ENCODE peak calls at places on chromosome 17, in four cellular contexts. W is HepG2, Y is Panc1, N is HCT116. H is an unnamed sample.

GRCh38 chr17:30558313-30559195 is 81.3 kb downstream of the GOSR1 start:
- DNase-seq in N (no peak), W (no peak), Y (no peak), H (no peak)

GRCh38 chr17:14304876-14305636 is 4.2 kb downstream of the HS3ST3B1 start:
- DNase-seq in Y (no peak), N (no peak), W (peak; percentile 62), H (no peak)

GRCh38 chr17:74862108-74862901 is 2.6 kb upstream of the GRIN2C start:
- DNase-seq in Y (no peak), N (no peak), W (peak; percentile 59), H (peak; percentile 65)

GRCh38 chr17:81491761-81492160 is 20.8 kb downstream of the ACTG1 start:
- DNase-seq in Y (no peak), W (no peak), N (no peak), H (no peak)

GRCh38 chr17:73215414-73215813 is 22.6 kb downstream of the COG1 start:
- DNase-seq in W (no peak), N (no peak), Y (no peak), H (no peak)

GRCh38 chr17:15000661-15001060 is 264.5 kb downstream of the PMP22 start:
- DNase-seq in W (no peak), N (no peak), Y (no peak), H (no peak)

GRCh38 chr17:35161281-35161761 is 13.7 kb downstream of the UNC45B start:
- DNase-seq in N (no peak), Y (no peak), W (no peak), H (no peak)

GRCh38 chr17:33874617-33875060 is 380.4 kb upstream of the CCL2 start:
- DNase-seq in Y (no peak), W (no peak), N (no peak), H (peak; percentile 82)

GRCh38 chr17:45428050-45428953 is 4.4 kb downstream of the ARHGAP27 start:
- DNase-seq in N (peak; percentile 57), Y (no peak), W (peak; percentile 67), H (peak; percentile 80)

GRCh38 chr17:63442549-63443035 is 3.5 kb downstream of the CYB561 start:
- DNase-seq in W (no peak), N (no peak), Y (no peak), H (peak; percentile 66)

GRCh38 chr17:15378243-15378642 is 36.8 kb upstream of the TEKT3 start:
- DNase-seq in Y (no peak), N (no peak), W (no peak), H (no peak)

GRCh38 chr17:64331946-64332493 is 58.6 kb downstream of the PECAM1 start:
- DNase-seq in W (peak; percentile 75), N (no peak), Y (no peak), H (peak; percentile 76)

GRCh38 chr17:61200349-61200735 is 199.3 kb upstream of the TBX2 start:
- DNase-seq in N (no peak), W (no peak), Y (no peak), H (no peak)

GRCh38 chr17:34154916-34155730 is 100.0 kb upstream of the CCL2 start:
- DNase-seq in Y (no peak), N (no peak), W (no peak), H (no peak)

GRCh38 chr17:59764292-59764741 is 56.9 kb downstream of the VMP1 start:
- DNase-seq in Y (no peak), W (no peak), N (no peak), H (no peak)

GRCh38 chr17:81379523-81379942 is 15.7 kb upstream of the BAHCC1 start:
- DNase-seq in Y (no peak), N (peak; percentile 81), W (no peak), H (peak; percentile 59)

GRCh38 chr17:82065193-82065637 is 389 bp downstream of the DUS1L start:
- DNase-seq in N (no peak), W (no peak), Y (no peak), H (no peak)

GRCh38 chr17:76493505-76494167 is 7.6 kb downstream of the RHBDF2 start:
- DNase-seq in W (no peak), Y (no peak), N (no peak), H (no peak)

GRCh38 chr17:42908872-42909700 is 8.5 kb downstream of the G6PC1 start:
- DNase-seq in N (no peak), W (no peak), Y (no peak), H (no peak)

GRCh38 chr17:68849673-68850260 is 105.4 kb downstream of the ABCA8 start:
- DNase-seq in N (no peak), Y (no peak), W (no peak), H (no peak)

GRCh38 chr17:44854201-44854600 is 6.5 kb downstream of the HIGD1B start:
- DNase-seq in N (no peak), W (no peak), Y (no peak), H (no peak)

GRCh38 chr17:62714016-62714777 is 86.7 kb downstream of the MRC2 start:
- DNase-seq in N (no peak), W (no peak), Y (no peak), H (no peak)

GRCh38 chr17:44378171-44378705 is 11.2 kb downstream of the ITGA2B start:
- DNase-seq in N (no peak), W (no peak), Y (no peak), H (no peak)

GRCh38 chr17:53032861-53033271 is 789.9 kb upstream of the KIF2B start:
- DNase-seq in W (peak; percentile 71), Y (no peak), N (peak; percentile 4), H (peak; percentile 9)

GRCh38 chr17:13888043-13888442 is 181.3 kb upstream of the COX10 start:
- DNase-seq in N (no peak), W (no peak), Y (no peak), H (peak; percentile 3)

GRCh38 chr17:38328620-38329019 is 15.1 kb downstream of the GPR179 start:
- DNase-seq in W (no peak), Y (no peak), N (no peak), H (no peak)

GRCh38 chr17:67891481-67892119 is 66.3 kb downstream of the BPTF start:
- DNase-seq in W (no peak), N (peak; percentile 6), Y (no peak), H (peak; percentile 25)

GRCh38 chr17:77003699-77004098 is 135.5 kb downstream of the MGAT5B start:
- DNase-seq in N (no peak), W (no peak), Y (no peak), H (no peak)

GRCh38 chr17:30380106-30380420 is 1.3 kb downstream of the CPD start:
- DNase-seq in N (no peak), W (no peak), Y (no peak), H (no peak)

GRCh38 chr17:71438631-71439146 is 682.1 kb upstream of the SOX9 start:
- DNase-seq in N (peak; percentile 90), Y (peak; percentile 95), W (peak; percentile 25), H (no peak)

GRCh38 chr17:30378191-30378796 is 433 bp upstream of the CPD start:
- DNase-seq in N (no peak), W (no peak), Y (no peak), H (peak; percentile 45)

GRCh38 chr17:9729735-9730420 is 61.5 kb downstream of the DHRS7C start:
- DNase-seq in N (no peak), W (no peak), Y (no peak), H (no peak)

DNA sequence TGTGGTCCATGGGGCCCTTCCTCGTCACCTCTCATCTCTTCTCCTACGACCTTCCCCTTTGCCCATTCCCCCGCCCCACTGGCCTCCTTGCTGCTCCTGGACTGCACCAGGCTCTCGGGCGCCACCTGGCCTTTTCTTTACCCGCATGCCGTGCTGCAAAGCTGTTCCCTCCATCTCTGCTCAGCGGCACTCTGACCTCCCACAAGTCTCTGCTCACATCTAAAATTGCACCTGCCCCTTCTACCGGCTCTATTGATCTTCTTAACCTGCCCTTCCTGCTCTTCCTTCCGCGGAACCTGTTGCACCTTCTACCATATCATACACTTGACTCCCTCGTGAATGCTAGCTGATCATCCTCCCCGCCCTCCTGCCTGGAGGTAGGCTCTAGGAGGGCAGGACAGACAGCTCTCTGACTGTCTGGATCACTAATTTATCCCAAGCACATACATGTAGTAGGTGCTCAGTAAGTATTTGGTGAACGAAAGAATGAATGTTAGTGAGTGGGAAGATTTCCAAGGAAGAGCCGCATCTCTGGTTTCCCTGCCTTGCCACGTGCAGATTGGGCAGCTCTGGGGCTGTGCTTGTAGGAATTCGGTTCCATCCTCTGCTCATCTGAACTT is 17.3 kb downstream of the DNAH17 start:
- DNase-seq in W (no peak), N (peak; percentile 57), Y (no peak), H (peak; percentile 62)
- TF ChIP-seq REST in W (no peak), N (no peak), Y (no peak), H (no peak)

GRCh38 chr17:78722101-78722761 is 59.8 kb downstream of the CYTH1 start:
- DNase-seq in Y (no peak), N (no peak), W (no peak), H (no peak)
- TF ChIP-seq TCF7L2 in Y (no peak), N (no peak), W (no peak), H (no peak)

DNA sequence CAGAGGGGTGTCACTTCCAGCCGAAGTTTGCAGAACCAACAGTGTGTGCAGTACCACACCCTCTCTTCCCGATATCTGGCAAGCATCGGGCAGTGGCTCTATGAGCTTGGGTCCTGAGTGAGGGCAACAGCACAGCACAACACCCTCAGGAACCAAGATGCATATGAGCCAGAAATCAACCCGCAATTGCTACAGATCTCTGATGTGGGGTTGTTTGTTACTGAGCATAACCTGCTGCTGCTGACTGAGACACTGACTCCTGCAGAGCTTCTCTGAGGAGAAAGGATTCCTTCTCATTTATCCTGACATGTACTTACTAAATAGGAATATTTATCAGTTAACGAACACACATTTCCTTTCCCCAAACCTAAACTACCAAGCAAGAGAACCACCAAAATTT is 218.3 kb downstream of the RBFOX3 start:
- DNase-seq in W (no peak), Y (no peak), N (no peak), H (no peak)
- TF ChIP-seq REST in W (no peak), Y (no peak), N (no peak), H (no peak)

GRCh38 chr17:29251969-29252866 is 5.6 kb downstream of the CRYBA1 start:
- DNase-seq in Y (no peak), N (no peak), W (no peak), H (peak; percentile 38)
- TF ChIP-seq TCF7L2 in Y (no peak), N (no peak), W (no peak), H (no peak)

DNA sequence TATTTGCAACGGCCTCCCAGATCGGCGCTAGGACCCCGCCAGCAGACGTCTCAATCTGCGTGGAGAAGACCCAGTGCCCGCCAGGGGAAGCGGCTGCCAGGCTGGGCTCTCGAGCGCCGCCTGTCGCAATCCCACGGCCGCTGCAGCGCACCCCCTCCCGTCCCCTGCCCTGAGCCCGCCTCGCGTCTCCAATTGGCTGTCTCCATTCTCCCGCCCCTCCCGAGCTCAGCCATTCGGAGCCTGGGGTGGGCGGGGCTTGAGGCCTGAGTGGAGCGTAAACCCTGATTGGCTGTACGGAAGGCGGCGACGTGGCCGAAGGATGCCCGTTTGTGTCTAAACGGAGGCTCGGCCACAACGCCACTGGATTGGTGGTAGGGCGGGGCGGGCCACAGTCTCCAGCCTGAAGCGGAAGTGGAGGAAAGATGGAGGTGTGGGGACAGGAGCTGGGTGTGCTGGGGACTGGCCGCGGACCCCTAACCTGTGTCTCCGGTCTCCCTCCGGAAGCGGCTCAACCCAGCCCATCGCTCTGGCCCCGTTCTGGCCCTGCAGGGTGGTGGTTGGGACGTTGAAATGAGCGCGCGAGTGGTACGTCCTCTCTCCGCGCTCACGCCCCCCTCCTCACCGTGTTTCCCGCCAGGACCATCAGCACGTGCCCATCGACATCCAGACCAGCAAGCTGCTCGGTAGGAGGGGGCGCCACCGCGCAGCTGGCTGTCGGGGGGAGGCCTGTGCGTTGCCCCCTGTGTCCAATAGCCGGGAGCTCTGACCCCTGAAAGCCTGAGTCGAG is at the start of gene CDK5RAP3:
- DNase-seq in N (peak; percentile 100), W (peak; percentile 99), Y (peak; percentile 90), H (peak; percentile 98)
- TF ChIP-seq REST in N (no peak), W (peak; percentile 32), Y (peak; percentile 5), H (no peak)

H was measured in K562.